ENCODE peak calls at places on chromosome 9, in ten cellular contexts. One of them, this sample, is unnamed.

GRCh38 chr9:87528969-87529368 is 31.3 kb downstream of the DAPK1 start:
- DNase-seq in Karpas-422: no peak
- DNase-seq in stimulated activated CD4-positive, alpha-beta T cell treated with anti-CD3 and anti-CD28 coated beads, Interleukin-1b, Interleukin-23, amount 100 ng/mL, for 24 hours: no peak
- DNase-seq in mesendoderm: no peak
- DNase-seq in uterus: no peak
- DNase-seq in activated CD8-positive, alpha-beta memory T cell treated with anti-CD3 and anti-CD28 coated beads for 48 hours: no peak
- DNase-seq in lower lobe of right lung: no peak
- DNase-seq in HFFc6: no peak
- DNase-seq in left ventricle myocardium inferior: no peak
- DNase-seq in NCI-H1694: no peak
- DNase-seq in this sample: no peak

GRCh38 chr9:114643906-114644305 is 13.7 kb downstream of the TEX53 start:
- DNase-seq in uterus: no peak
- DNase-seq in HFFc6: no peak
- DNase-seq in NCI-H1694: no peak
- DNase-seq in lower lobe of right lung: no peak
- DNase-seq in left ventricle myocardium inferior: no peak
- DNase-seq in stimulated activated CD4-positive, alpha-beta T cell treated with anti-CD3 and anti-CD28 coated beads, Interleukin-1b, Interleukin-23, amount 100 ng/mL, for 24 hours: no peak
- DNase-seq in mesendoderm: no peak
- DNase-seq in Karpas-422: no peak
- DNase-seq in activated CD8-positive, alpha-beta memory T cell treated with anti-CD3 and anti-CD28 coated beads for 48 hours: no peak
- DNase-seq in this sample: no peak

GRCh38 chr9:81613002-81613750 is 76.2 kb downstream of the TLE1 start:
- DNase-seq in Karpas-422: no peak
- DNase-seq in NCI-H1694: no peak
- DNase-seq in stimulated activated CD4-positive, alpha-beta T cell treated with anti-CD3 and anti-CD28 coated beads, Interleukin-1b, Interleukin-23, amount 100 ng/mL, for 24 hours: no peak
- DNase-seq in HFFc6: peak
- DNase-seq in mesendoderm: no peak
- DNase-seq in uterus: peak
- DNase-seq in activated CD8-positive, alpha-beta memory T cell treated with anti-CD3 and anti-CD28 coated beads for 48 hours: no peak
- DNase-seq in left ventricle myocardium inferior: peak
- DNase-seq in lower lobe of right lung: no peak
- DNase-seq in this sample: no peak

GRCh38 chr9:76162751-76163500 is 231.3 kb downstream of the RFK start:
- DNase-seq in lower lobe of right lung: no peak
- DNase-seq in uterus: peak
- DNase-seq in activated CD8-positive, alpha-beta memory T cell treated with anti-CD3 and anti-CD28 coated beads for 48 hours: no peak
- DNase-seq in NCI-H1694: no peak
- DNase-seq in mesendoderm: no peak
- DNase-seq in stimulated activated CD4-positive, alpha-beta T cell treated with anti-CD3 and anti-CD28 coated beads, Interleukin-1b, Interleukin-23, amount 100 ng/mL, for 24 hours: no peak
- DNase-seq in left ventricle myocardium inferior: no peak
- DNase-seq in HFFc6: no peak
- DNase-seq in Karpas-422: no peak
- DNase-seq in this sample: no peak

GRCh38 chr9:136964833-136965422 is 12.4 kb upstream of the PTGDS start:
- DNase-seq in mesendoderm: no peak
- DNase-seq in lower lobe of right lung: no peak
- DNase-seq in HFFc6: no peak
- DNase-seq in NCI-H1694: no peak
- DNase-seq in activated CD8-positive, alpha-beta memory T cell treated with anti-CD3 and anti-CD28 coated beads for 48 hours: no peak
- DNase-seq in left ventricle myocardium inferior: no peak
- DNase-seq in stimulated activated CD4-positive, alpha-beta T cell treated with anti-CD3 and anti-CD28 coated beads, Interleukin-1b, Interleukin-23, amount 100 ng/mL, for 24 hours: no peak
- DNase-seq in uterus: no peak
- DNase-seq in Karpas-422: no peak
- DNase-seq in this sample: no peak

GRCh38 chr9:119368681-119369581 is at the start of gene BRINP1:
- DNase-seq in HFFc6: no peak
- DNase-seq in activated CD8-positive, alpha-beta memory T cell treated with anti-CD3 and anti-CD28 coated beads for 48 hours: no peak
- DNase-seq in mesendoderm: peak
- DNase-seq in Karpas-422: no peak
- DNase-seq in uterus: no peak
- DNase-seq in stimulated activated CD4-positive, alpha-beta T cell treated with anti-CD3 and anti-CD28 coated beads, Interleukin-1b, Interleukin-23, amount 100 ng/mL, for 24 hours: no peak
- DNase-seq in lower lobe of right lung: no peak
- DNase-seq in NCI-H1694: peak
- DNase-seq in left ventricle myocardium inferior: peak
- DNase-seq in this sample: peak

GRCh38 chr9:93906182-93906880 is 48.8 kb downstream of the BARX1 start:
- DNase-seq in NCI-H1694: no peak
- DNase-seq in uterus: no peak
- DNase-seq in activated CD8-positive, alpha-beta memory T cell treated with anti-CD3 and anti-CD28 coated beads for 48 hours: no peak
- DNase-seq in Karpas-422: no peak
- DNase-seq in lower lobe of right lung: no peak
- DNase-seq in mesendoderm: no peak
- DNase-seq in left ventricle myocardium inferior: no peak
- DNase-seq in stimulated activated CD4-positive, alpha-beta T cell treated with anti-CD3 and anti-CD28 coated beads, Interleukin-1b, Interleukin-23, amount 100 ng/mL, for 24 hours: no peak
- DNase-seq in HFFc6: no peak
- DNase-seq in this sample: no peak

GRCh38 chr9:105132006-105132405 is 112.4 kb upstream of the SLC44A1 start:
- DNase-seq in NCI-H1694: no peak
- DNase-seq in HFFc6: no peak
- DNase-seq in Karpas-422: no peak
- DNase-seq in lower lobe of right lung: no peak
- DNase-seq in stimulated activated CD4-positive, alpha-beta T cell treated with anti-CD3 and anti-CD28 coated beads, Interleukin-1b, Interleukin-23, amount 100 ng/mL, for 24 hours: no peak
- DNase-seq in left ventricle myocardium inferior: no peak
- DNase-seq in activated CD8-positive, alpha-beta memory T cell treated with anti-CD3 and anti-CD28 coated beads for 48 hours: no peak
- DNase-seq in uterus: no peak
- DNase-seq in mesendoderm: no peak
- DNase-seq in this sample: no peak

GRCh38 chr9:107693620-107694326 is 204.2 kb upstream of the KLF4 start:
- DNase-seq in Karpas-422: no peak
- DNase-seq in lower lobe of right lung: no peak
- DNase-seq in activated CD8-positive, alpha-beta memory T cell treated with anti-CD3 and anti-CD28 coated beads for 48 hours: no peak
- DNase-seq in stimulated activated CD4-positive, alpha-beta T cell treated with anti-CD3 and anti-CD28 coated beads, Interleukin-1b, Interleukin-23, amount 100 ng/mL, for 24 hours: no peak
- DNase-seq in uterus: no peak
- DNase-seq in left ventricle myocardium inferior: no peak
- DNase-seq in mesendoderm: no peak
- DNase-seq in NCI-H1694: peak
- DNase-seq in HFFc6: peak
- DNase-seq in this sample: peak

GRCh38 chr9:127741831-127742434 is 6.8 kb upstream of the TOR2A start:
- DNase-seq in stimulated activated CD4-positive, alpha-beta T cell treated with anti-CD3 and anti-CD28 coated beads, Interleukin-1b, Interleukin-23, amount 100 ng/mL, for 24 hours: no peak
- DNase-seq in NCI-H1694: no peak
- DNase-seq in uterus: peak
- DNase-seq in activated CD8-positive, alpha-beta memory T cell treated with anti-CD3 and anti-CD28 coated beads for 48 hours: no peak
- DNase-seq in mesendoderm: peak
- DNase-seq in HFFc6: peak
- DNase-seq in lower lobe of right lung: peak
- DNase-seq in Karpas-422: no peak
- DNase-seq in left ventricle myocardium inferior: peak
- DNase-seq in this sample: no peak

GRCh38 chr9:130919559-130920145 is 19.4 kb downstream of the FIBCD1 start:
- DNase-seq in NCI-H1694: no peak
- DNase-seq in activated CD8-positive, alpha-beta memory T cell treated with anti-CD3 and anti-CD28 coated beads for 48 hours: no peak
- DNase-seq in stimulated activated CD4-positive, alpha-beta T cell treated with anti-CD3 and anti-CD28 coated beads, Interleukin-1b, Interleukin-23, amount 100 ng/mL, for 24 hours: no peak
- DNase-seq in lower lobe of right lung: no peak
- DNase-seq in mesendoderm: no peak
- DNase-seq in left ventricle myocardium inferior: no peak
- DNase-seq in uterus: no peak
- DNase-seq in HFFc6: no peak
- DNase-seq in Karpas-422: no peak
- DNase-seq in this sample: no peak

GRCh38 chr9:89177021-89177400 is 1.6 kb downstream of the SHC3 start:
- DNase-seq in lower lobe of right lung: no peak
- DNase-seq in NCI-H1694: peak
- DNase-seq in Karpas-422: no peak
- DNase-seq in HFFc6: no peak
- DNase-seq in stimulated activated CD4-positive, alpha-beta T cell treated with anti-CD3 and anti-CD28 coated beads, Interleukin-1b, Interleukin-23, amount 100 ng/mL, for 24 hours: no peak
- DNase-seq in left ventricle myocardium inferior: no peak
- DNase-seq in uterus: no peak
- DNase-seq in activated CD8-positive, alpha-beta memory T cell treated with anti-CD3 and anti-CD28 coated beads for 48 hours: no peak
- DNase-seq in mesendoderm: peak
- DNase-seq in this sample: no peak

GRCh38 chr9:35733109-35733541 is 659 bp downstream of the CREB3 start:
- DNase-seq in Karpas-422: peak
- DNase-seq in uterus: no peak
- DNase-seq in lower lobe of right lung: no peak
- DNase-seq in stimulated activated CD4-positive, alpha-beta T cell treated with anti-CD3 and anti-CD28 coated beads, Interleukin-1b, Interleukin-23, amount 100 ng/mL, for 24 hours: no peak
- DNase-seq in left ventricle myocardium inferior: no peak
- DNase-seq in NCI-H1694: peak
- DNase-seq in mesendoderm: peak
- DNase-seq in activated CD8-positive, alpha-beta memory T cell treated with anti-CD3 and anti-CD28 coated beads for 48 hours: no peak
- DNase-seq in HFFc6: peak
- DNase-seq in this sample: peak

GRCh38 chr9:109035684-109036423 is 22.6 kb upstream of the CTNNAL1 start:
- DNase-seq in Karpas-422: no peak
- DNase-seq in mesendoderm: no peak
- DNase-seq in uterus: peak
- DNase-seq in lower lobe of right lung: no peak
- DNase-seq in NCI-H1694: no peak
- DNase-seq in left ventricle myocardium inferior: no peak
- DNase-seq in stimulated activated CD4-positive, alpha-beta T cell treated with anti-CD3 and anti-CD28 coated beads, Interleukin-1b, Interleukin-23, amount 100 ng/mL, for 24 hours: no peak
- DNase-seq in HFFc6: peak
- DNase-seq in activated CD8-positive, alpha-beta memory T cell treated with anti-CD3 and anti-CD28 coated beads for 48 hours: no peak
- DNase-seq in this sample: no peak

GRCh38 chr9:82231411-82231810 is 242.8 kb downstream of the SPATA31D1 start:
- DNase-seq in left ventricle myocardium inferior: no peak
- DNase-seq in activated CD8-positive, alpha-beta memory T cell treated with anti-CD3 and anti-CD28 coated beads for 48 hours: no peak
- DNase-seq in uterus: no peak
- DNase-seq in lower lobe of right lung: no peak
- DNase-seq in Karpas-422: no peak
- DNase-seq in HFFc6: no peak
- DNase-seq in mesendoderm: no peak
- DNase-seq in NCI-H1694: no peak
- DNase-seq in stimulated activated CD4-positive, alpha-beta T cell treated with anti-CD3 and anti-CD28 coated beads, Interleukin-1b, Interleukin-23, amount 100 ng/mL, for 24 hours: no peak
- DNase-seq in this sample: no peak

GRCh38 chr9:97557606-97558095 is 56.2 kb downstream of the TMOD1 start:
- DNase-seq in mesendoderm: no peak
- DNase-seq in Karpas-422: no peak
- DNase-seq in HFFc6: no peak
- DNase-seq in left ventricle myocardium inferior: peak
- DNase-seq in stimulated activated CD4-positive, alpha-beta T cell treated with anti-CD3 and anti-CD28 coated beads, Interleukin-1b, Interleukin-23, amount 100 ng/mL, for 24 hours: no peak
- DNase-seq in activated CD8-positive, alpha-beta memory T cell treated with anti-CD3 and anti-CD28 coated beads for 48 hours: no peak
- DNase-seq in lower lobe of right lung: peak
- DNase-seq in uterus: peak
- DNase-seq in NCI-H1694: peak
- DNase-seq in this sample: peak

GRCh38 chr9:112050544-112051475 is 124.3 kb downstream of the SUSD1 start:
- DNase-seq in Karpas-422: no peak
- DNase-seq in activated CD8-positive, alpha-beta memory T cell treated with anti-CD3 and anti-CD28 coated beads for 48 hours: no peak
- DNase-seq in left ventricle myocardium inferior: no peak
- DNase-seq in NCI-H1694: no peak
- DNase-seq in lower lobe of right lung: no peak
- DNase-seq in HFFc6: peak
- DNase-seq in uterus: peak
- DNase-seq in stimulated activated CD4-positive, alpha-beta T cell treated with anti-CD3 and anti-CD28 coated beads, Interleukin-1b, Interleukin-23, amount 100 ng/mL, for 24 hours: no peak
- DNase-seq in mesendoderm: no peak
- DNase-seq in this sample: no peak

GRCh38 chr9:86128235-86128822 is 29.0 kb upstream of the GOLM1 start:
- DNase-seq in NCI-H1694: no peak
- DNase-seq in activated CD8-positive, alpha-beta memory T cell treated with anti-CD3 and anti-CD28 coated beads for 48 hours: no peak
- DNase-seq in left ventricle myocardium inferior: no peak
- DNase-seq in lower lobe of right lung: no peak
- DNase-seq in stimulated activated CD4-positive, alpha-beta T cell treated with anti-CD3 and anti-CD28 coated beads, Interleukin-1b, Interleukin-23, amount 100 ng/mL, for 24 hours: no peak
- DNase-seq in uterus: no peak
- DNase-seq in Karpas-422: no peak
- DNase-seq in mesendoderm: no peak
- DNase-seq in HFFc6: no peak
- DNase-seq in this sample: no peak

GRCh38 chr9:78054180-78054579 is 22.6 kb upstream of the GNAQ start:
- DNase-seq in uterus: no peak
- DNase-seq in NCI-H1694: no peak
- DNase-seq in HFFc6: no peak
- DNase-seq in Karpas-422: no peak
- DNase-seq in mesendoderm: no peak
- DNase-seq in activated CD8-positive, alpha-beta memory T cell treated with anti-CD3 and anti-CD28 coated beads for 48 hours: peak
- DNase-seq in lower lobe of right lung: no peak
- DNase-seq in left ventricle myocardium inferior: no peak
- DNase-seq in stimulated activated CD4-positive, alpha-beta T cell treated with anti-CD3 and anti-CD28 coated beads, Interleukin-1b, Interleukin-23, amount 100 ng/mL, for 24 hours: peak
- DNase-seq in this sample: no peak

GRCh38 chr9:82367016-82367415 is 378.4 kb downstream of the SPATA31D1 start:
- DNase-seq in NCI-H1694: no peak
- DNase-seq in stimulated activated CD4-positive, alpha-beta T cell treated with anti-CD3 and anti-CD28 coated beads, Interleukin-1b, Interleukin-23, amount 100 ng/mL, for 24 hours: no peak
- DNase-seq in HFFc6: no peak
- DNase-seq in activated CD8-positive, alpha-beta memory T cell treated with anti-CD3 and anti-CD28 coated beads for 48 hours: no peak
- DNase-seq in lower lobe of right lung: no peak
- DNase-seq in mesendoderm: peak
- DNase-seq in uterus: no peak
- DNase-seq in left ventricle myocardium inferior: no peak
- DNase-seq in Karpas-422: no peak
- DNase-seq in this sample: no peak

GRCh38 chr9:92949266-92949982 is 2.1 kb downstream of the FGD3 start:
- DNase-seq in mesendoderm: no peak
- DNase-seq in activated CD8-positive, alpha-beta memory T cell treated with anti-CD3 and anti-CD28 coated beads for 48 hours: no peak
- DNase-seq in Karpas-422: no peak
- DNase-seq in HFFc6: no peak
- DNase-seq in left ventricle myocardium inferior: no peak
- DNase-seq in lower lobe of right lung: no peak
- DNase-seq in stimulated activated CD4-positive, alpha-beta T cell treated with anti-CD3 and anti-CD28 coated beads, Interleukin-1b, Interleukin-23, amount 100 ng/mL, for 24 hours: no peak
- DNase-seq in NCI-H1694: no peak
- DNase-seq in uterus: no peak
- DNase-seq in this sample: no peak

GRCh38 chr9:98807811-98808195 is 333 bp downstream of the GALNT12 start:
- DNase-seq in mesendoderm: no peak
- DNase-seq in uterus: no peak
- DNase-seq in lower lobe of right lung: no peak
- DNase-seq in stimulated activated CD4-positive, alpha-beta T cell treated with anti-CD3 and anti-CD28 coated beads, Interleukin-1b, Interleukin-23, amount 100 ng/mL, for 24 hours: peak
- DNase-seq in NCI-H1694: no peak
- DNase-seq in HFFc6: no peak
- DNase-seq in left ventricle myocardium inferior: no peak
- DNase-seq in Karpas-422: peak
- DNase-seq in activated CD8-positive, alpha-beta memory T cell treated with anti-CD3 and anti-CD28 coated beads for 48 hours: no peak
- DNase-seq in this sample: no peak

GRCh38 chr9:136361047-136361756 is 2.3 kb downstream of the DNLZ start:
- DNase-seq in left ventricle myocardium inferior: no peak
- DNase-seq in stimulated activated CD4-positive, alpha-beta T cell treated with anti-CD3 and anti-CD28 coated beads, Interleukin-1b, Interleukin-23, amount 100 ng/mL, for 24 hours: no peak
- DNase-seq in activated CD8-positive, alpha-beta memory T cell treated with anti-CD3 and anti-CD28 coated beads for 48 hours: no peak
- DNase-seq in uterus: no peak
- DNase-seq in Karpas-422: no peak
- DNase-seq in mesendoderm: no peak
- DNase-seq in lower lobe of right lung: no peak
- DNase-seq in HFFc6: no peak
- DNase-seq in NCI-H1694: no peak
- DNase-seq in this sample: no peak

GRCh38 chr9:124946167-124946566 is 5.3 kb upstream of the GOLGA1 start:
- DNase-seq in mesendoderm: no peak
- DNase-seq in uterus: no peak
- DNase-seq in HFFc6: no peak
- DNase-seq in Karpas-422: no peak
- DNase-seq in NCI-H1694: no peak
- DNase-seq in stimulated activated CD4-positive, alpha-beta T cell treated with anti-CD3 and anti-CD28 coated beads, Interleukin-1b, Interleukin-23, amount 100 ng/mL, for 24 hours: no peak
- DNase-seq in lower lobe of right lung: no peak
- DNase-seq in left ventricle myocardium inferior: no peak
- DNase-seq in activated CD8-positive, alpha-beta memory T cell treated with anti-CD3 and anti-CD28 coated beads for 48 hours: no peak
- DNase-seq in this sample: no peak

GRCh38 chr9:131562032-131562959 is 17.0 kb downstream of the PRRT1B start:
- DNase-seq in uterus: no peak
- DNase-seq in stimulated activated CD4-positive, alpha-beta T cell treated with anti-CD3 and anti-CD28 coated beads, Interleukin-1b, Interleukin-23, amount 100 ng/mL, for 24 hours: no peak
- DNase-seq in left ventricle myocardium inferior: no peak
- DNase-seq in HFFc6: no peak
- DNase-seq in NCI-H1694: no peak
- DNase-seq in lower lobe of right lung: no peak
- DNase-seq in Karpas-422: no peak
- DNase-seq in mesendoderm: peak
- DNase-seq in activated CD8-positive, alpha-beta memory T cell treated with anti-CD3 and anti-CD28 coated beads for 48 hours: no peak
- DNase-seq in this sample: no peak

GRCh38 chr9:89598926-89599325 is 5.9 kb upstream of the GADD45G start:
- DNase-seq in HFFc6: no peak
- DNase-seq in lower lobe of right lung: no peak
- DNase-seq in mesendoderm: no peak
- DNase-seq in uterus: peak
- DNase-seq in left ventricle myocardium inferior: no peak
- DNase-seq in stimulated activated CD4-positive, alpha-beta T cell treated with anti-CD3 and anti-CD28 coated beads, Interleukin-1b, Interleukin-23, amount 100 ng/mL, for 24 hours: no peak
- DNase-seq in activated CD8-positive, alpha-beta memory T cell treated with anti-CD3 and anti-CD28 coated beads for 48 hours: no peak
- DNase-seq in Karpas-422: no peak
- DNase-seq in NCI-H1694: no peak
- DNase-seq in this sample: peak

GRCh38 chr9:19720374-19720773 is 68.5 kb downstream of the SLC24A2 start:
- DNase-seq in HFFc6: peak
- DNase-seq in NCI-H1694: no peak
- DNase-seq in lower lobe of right lung: no peak
- DNase-seq in uterus: no peak
- DNase-seq in left ventricle myocardium inferior: no peak
- DNase-seq in stimulated activated CD4-positive, alpha-beta T cell treated with anti-CD3 and anti-CD28 coated beads, Interleukin-1b, Interleukin-23, amount 100 ng/mL, for 24 hours: no peak
- DNase-seq in mesendoderm: peak
- DNase-seq in Karpas-422: peak
- DNase-seq in activated CD8-positive, alpha-beta memory T cell treated with anti-CD3 and anti-CD28 coated beads for 48 hours: no peak
- DNase-seq in this sample: no peak

This sample was measured in DMS 273 treated with DMSO at 0.1 percent for 48 hours.